ENCODE peak calls at places on chromosomes 4 and X, in seven cellular contexts. F, V, T, M, Z, Y and J are unnamed samples. For H3K9me3, the result is how much of the 10 kb centered on the place peaks cover.

GRCh38 chr4:150078996-150079581 is 844 bp downstream of the DCLK2 start:
- DNase-seq in F (peak), V (peak), T (peak), M (peak), Z (peak), Y (peak), J (no peak)

GRCh38 chrX:77160301-77160700 is 286.9 kb upstream of the FGF16 start:
- DNase-seq in F (peak), V (no peak), T (no peak), M (no peak), Z (peak), Y (peak), J (no peak)

GRCh38 chr4:138007572-138007971 is 234.6 kb downstream of the SLC7A11 start:
- DNase-seq in F (peak), V (no peak), T (no peak), M (no peak), Z (peak), Y (no peak), J (no peak)

GRCh38 chr4:71689822-71690221 is 94.1 kb downstream of the GC start:
- DNase-seq in F (no peak), V (no peak), T (no peak), M (no peak), Z (no peak), Y (no peak), J (no peak)

GRCh38 chrX:110401142-110401541 is 42.5 kb downstream of the RTL9 start:
- DNase-seq in F (no peak), V (no peak), T (no peak), M (no peak), Z (no peak), Y (no peak), J (no peak)

GRCh38 chr4:27692098-27692679 is 831.5 kb downstream of the STIM2 start:
- DNase-seq in F (peak), V (no peak), T (peak), M (no peak), Z (peak), Y (no peak), J (no peak)

GRCh38 chrX:101260435-101260834 is 30.7 kb downstream of the TAF7L start:
- DNase-seq in F (peak), V (no peak), T (no peak), M (no peak), Z (peak), Y (no peak), J (no peak)

GRCh38 chr4:70577220-70577927 is 14.7 kb upstream of the AMBN start:
- DNase-seq in F (peak), V (no peak), T (no peak), M (no peak), Z (no peak), Y (no peak), J (no peak)

GRCh38 chr4:184795214-184795844 is 30.4 kb downstream of the ACSL1 start:
- DNase-seq in F (no peak), V (no peak), T (no peak), M (no peak), Z (no peak), Y (no peak), J (no peak)

GRCh38 chrX:23736030-23736429 is 7.0 kb downstream of the ACOT9 start:
- DNase-seq in F (no peak), V (no peak), T (no peak), M (no peak), Z (no peak), Y (no peak), J (no peak)

GRCh38 chrX:16140983-16141382 is 17.6 kb downstream of the GRPR start:
- DNase-seq in F (peak), V (no peak), T (no peak), M (no peak), Z (no peak), Y (no peak), J (no peak)

GRCh38 chr4:120995611-120996010 is 73.1 kb upstream of the PRDM5 start:
- DNase-seq in F (no peak), V (no peak), T (no peak), M (no peak), Z (peak), Y (no peak), J (no peak)

GRCh38 chr4:76240236-76240635 is 11.3 kb upstream of the FAM47E start:
- DNase-seq in F (no peak), V (no peak), T (no peak), M (no peak), Z (no peak), Y (no peak), J (no peak)

GRCh38 chr4:8834681-8835220 is 36.9 kb downstream of the HMX1 start:
- DNase-seq in F (no peak), V (no peak), T (no peak), M (no peak), Z (no peak), Y (no peak), J (peak)

GRCh38 chr4:60344908-60345307 is 855.2 kb upstream of the ADGRL3 start:
- DNase-seq in F (peak), V (no peak), T (peak), M (no peak), Z (no peak), Y (no peak), J (no peak)

GRCh38 chr4:116400480-116400879 is 684.9 kb downstream of the TRAM1L1 start:
- DNase-seq in F (peak), V (no peak), T (no peak), M (no peak), Z (no peak), Y (no peak), J (no peak)

GRCh38 chr4:1776521-1777161 is 16.5 kb upstream of the FGFR3 start:
- DNase-seq in F (no peak), V (no peak), T (no peak), M (no peak), Z (no peak), Y (no peak), J (no peak)

GRCh38 chrX:10239611-10240064 is 82.9 kb downstream of the CLCN4 start:
- DNase-seq in F (peak), V (peak), T (peak), M (no peak), Z (peak), Y (no peak), J (no peak)

GRCh38 chr4:170025523-170026252 is 507 bp downstream of the MFAP3L start:
- DNase-seq in F (no peak), V (no peak), T (no peak), M (peak), Z (peak), Y (no peak), J (no peak)

GRCh38 chr4:38873290-38873949 is 5.8 kb downstream of the FAM114A1 start:
- DNase-seq in F (no peak), V (no peak), T (no peak), M (no peak), Z (no peak), Y (no peak), J (no peak)

GRCh38 chr4:40737882-40738281 is 11.9 kb upstream of the NSUN7 start:
- DNase-seq in F (no peak), V (no peak), T (no peak), M (no peak), Z (no peak), Y (no peak), J (no peak)

GRCh38 chrX:47189906-47190305 is 3.7 kb upstream of the UBA1 start:
- DNase-seq in F (no peak), V (no peak), T (no peak), M (no peak), Z (no peak), Y (no peak), J (no peak)

GRCh38 chrX:1094934-1095333 is 117.5 kb downstream of the CRLF2 start:
- DNase-seq in F (no peak), V (no peak), T (no peak), M (no peak), Z (no peak), Y (no peak), J (no peak)

GRCh38 chr4:1410491-1411325 is 4.5 kb upstream of the NKX1-1 start:
- DNase-seq in F (peak), V (peak), T (peak), M (peak), Z (peak), Y (peak), J (no peak)

GRCh38 chrX:1418901-1419544 is 27.1 kb upstream of the SLC25A6 start:
- DNase-seq in F (peak), V (no peak), T (no peak), M (no peak), Z (no peak), Y (no peak), J (no peak)

GRCh38 chrX:7647826-7648225 is 195.1 kb upstream of the VCX start:
- DNase-seq in F (no peak), V (no peak), T (no peak), M (no peak), Z (no peak), Y (no peak), J (no peak)

GRCh38 chrX:68261060-68261672 is 172.1 kb downstream of the OPHN1 start:
- DNase-seq in F (peak), V (no peak), T (peak), M (no peak), Z (peak), Y (no peak), J (no peak)

GRCh38 chr4:164716901-164717300 is 37.0 kb upstream of the SMIM31 start:
- DNase-seq in F (no peak), V (no peak), T (no peak), M (no peak), Z (peak), Y (no peak), J (no peak)

GRCh38 chrX:71111141-71111843 is at the start of gene IL2RG:
- DNase-seq in F (peak), V (no peak), T (no peak), M (no peak), Z (no peak), Y (peak), J (peak)

GRCh38 chr4:183532823-183533222 is 28.0 kb downstream of the ING2 start:
- DNase-seq in F (peak), V (no peak), T (peak), M (no peak), Z (no peak), Y (no peak), J (no peak)

GRCh38 chr4:96598465-96598864 is 758.6 kb downstream of the PDHA2 start:
- DNase-seq in F (no peak), V (no peak), T (no peak), M (peak), Z (no peak), Y (no peak), J (no peak)

GRCh38 chrX:40176979-40177430 is 79.2 kb upstream of the BCOR start:
- DNase-seq in F (no peak), V (peak), T (no peak), M (no peak), Z (peak), Y (no peak), J (no peak)

GRCh38 chr4:10098770-10099139 is 17.8 kb downstream of the WDR1 start:
- DNase-seq in F (peak), V (no peak), T (peak), M (no peak), Z (peak), Y (no peak), J (no peak)

GRCh38 chr4:183765121-183765990 is 106.3 kb downstream of the TRAPPC11 start:
- DNase-seq in F (no peak), V (no peak), T (no peak), M (peak), Z (no peak), Y (no peak), J (no peak)

GRCh38 chrX:20620301-20620700 is 353.6 kb upstream of the RPS6KA3 start:
- DNase-seq in F (peak), V (no peak), T (no peak), M (no peak), Z (peak), Y (no peak), J (no peak)

GRCh38 chr4:14787894-14788293 is 214.4 kb upstream of the CPEB2 start:
- DNase-seq in F (peak), V (no peak), T (peak), M (no peak), Z (peak), Y (no peak), J (no peak)

GRCh38 chrX:112614640-112615039 is 65.1 kb downstream of the LHFPL1 start:
- DNase-seq in F (no peak), V (no peak), T (peak), M (no peak), Z (peak), Y (no peak), J (no peak)

GRCh38 chr4:109315818-109316217 is 13.4 kb upstream of the COL25A1 start:
- DNase-seq in F (no peak), V (no peak), T (peak), M (no peak), Z (peak), Y (no peak), J (no peak)
- H3K9me3 ChIP-seq in F (under half), V (under half), T (under half), M (under half), Z (under half), Y (under half), J (under half)

DNA sequence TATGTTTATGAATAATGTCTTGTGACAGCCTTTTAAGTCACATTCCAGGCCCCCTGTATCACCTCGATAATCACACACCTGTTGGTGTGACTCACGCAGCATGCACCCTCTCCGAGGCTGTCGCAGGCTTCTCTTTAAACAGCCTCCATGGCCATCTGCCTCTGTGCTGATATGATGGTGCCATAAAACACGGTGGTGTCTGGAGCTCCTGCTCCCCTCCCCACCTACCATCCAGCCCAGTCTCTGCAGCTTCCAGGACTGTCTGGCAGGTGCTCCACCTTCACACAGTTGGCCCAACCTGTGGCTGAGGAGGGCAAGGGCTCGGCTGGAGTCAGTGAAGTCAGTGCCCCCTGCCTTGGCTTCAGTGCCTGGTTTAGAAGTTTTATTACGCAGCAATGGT is 173.8 kb upstream of the RPL34 start:
- DNase-seq in F (no peak), V (no peak), T (no peak), M (no peak), Z (no peak), Y (no peak), J (no peak)
- H3K9me3 ChIP-seq in F (under half), V (under half), T (under half), M (under half), Z (under half), Y (under half), J (under half)

DNA sequence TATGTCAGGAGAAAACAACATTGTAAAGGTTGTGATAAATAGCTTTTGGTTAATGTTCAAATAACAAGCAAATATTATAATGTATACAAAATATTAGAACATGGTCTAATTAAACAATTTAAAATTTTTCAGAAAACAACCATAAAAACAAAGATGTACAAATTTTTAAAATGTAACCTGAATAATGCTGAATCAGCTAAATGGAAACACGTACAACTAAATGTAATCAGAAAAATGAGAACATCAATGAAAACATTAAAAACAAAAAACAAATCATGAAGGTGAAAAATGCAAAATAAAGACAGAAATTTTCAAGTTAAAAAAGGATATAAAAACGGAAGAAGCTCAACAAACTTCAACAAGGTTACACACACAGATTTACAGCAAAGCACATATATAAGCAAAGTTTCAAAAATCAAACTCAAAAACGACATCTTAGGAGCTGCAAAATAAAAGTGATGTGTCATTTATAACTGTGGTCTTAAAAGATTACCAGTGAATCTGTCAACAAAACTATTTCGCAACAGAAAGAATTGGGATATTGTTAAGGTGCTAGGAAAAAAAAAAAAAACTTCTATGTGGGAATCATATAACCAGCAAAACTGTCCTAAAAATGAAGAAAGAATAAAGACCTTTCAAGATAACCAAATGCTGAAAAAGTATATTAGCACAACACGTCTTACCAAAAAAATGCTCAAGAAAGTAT is 31.8 kb downstream of the ZNF732 start:
- DNase-seq in F (no peak), V (no peak), T (no peak), M (no peak), Z (no peak), Y (no peak), J (no peak)
- H3K9me3 ChIP-seq in F (half or more), V (half or more), T (under half), M (half or more), Z (under half), Y (half or more), J (under half)

GRCh38 chr4:79772510-79772909 is 300.5 kb downstream of the ANTXR2 start:
- DNase-seq in F (no peak), V (no peak), T (no peak), M (no peak), Z (no peak), Y (no peak), J (no peak)
- H3K9me3 ChIP-seq in F (under half), V (under half), T (under half), M (half or more), Z (under half), Y (under half), J (under half)

GRCh38 chr4:53899544-53900274 is 164.7 kb downstream of the CHIC2 start:
- DNase-seq in F (no peak), V (no peak), T (peak), M (no peak), Z (peak), Y (no peak), J (no peak)

GRCh38 chr4:53889335-53890084 is 174.9 kb downstream of the CHIC2 start:
- DNase-seq in F (no peak), V (no peak), T (peak), M (no peak), Z (peak), Y (no peak), J (no peak)

GRCh38 chr4:53900275-53900649 is 164.1 kb downstream of the CHIC2 start:
- DNase-seq in F (no peak), V (no peak), T (no peak), M (no peak), Z (no peak), Y (no peak), J (no peak)

DNA sequence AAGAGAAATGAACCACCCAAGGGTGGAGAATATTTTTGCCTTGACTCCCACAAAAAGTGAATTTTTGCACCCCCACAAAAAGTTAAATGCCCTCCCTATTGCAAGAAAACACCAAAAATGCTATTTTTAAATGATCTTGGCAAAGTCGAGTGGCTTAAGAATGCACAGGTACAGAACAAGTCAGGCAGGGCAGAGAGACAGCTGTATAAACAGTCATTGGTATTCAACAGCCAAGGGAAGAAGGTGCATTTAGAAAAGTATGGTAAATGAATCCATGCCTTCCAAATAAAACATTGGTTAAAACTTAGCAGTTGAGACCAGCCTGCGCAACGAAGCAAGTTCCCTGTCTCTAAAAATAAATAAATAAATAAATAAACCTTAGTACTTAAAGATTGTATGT is 169.3 kb downstream of the CHIC2 start:
- DNase-seq in F (no peak), V (no peak), T (no peak), M (no peak), Z (no peak), Y (no peak), J (no peak)
- H3K9me3 ChIP-seq in F (under half), V (under half), T (under half), M (under half), Z (under half), Y (under half), J (under half)

GRCh38 chrX:144732588-144732987 is 514.7 kb upstream of the SPANXN1 start:
- DNase-seq in F (peak), V (no peak), T (no peak), M (no peak), Z (no peak), Y (no peak), J (no peak)

DNA sequence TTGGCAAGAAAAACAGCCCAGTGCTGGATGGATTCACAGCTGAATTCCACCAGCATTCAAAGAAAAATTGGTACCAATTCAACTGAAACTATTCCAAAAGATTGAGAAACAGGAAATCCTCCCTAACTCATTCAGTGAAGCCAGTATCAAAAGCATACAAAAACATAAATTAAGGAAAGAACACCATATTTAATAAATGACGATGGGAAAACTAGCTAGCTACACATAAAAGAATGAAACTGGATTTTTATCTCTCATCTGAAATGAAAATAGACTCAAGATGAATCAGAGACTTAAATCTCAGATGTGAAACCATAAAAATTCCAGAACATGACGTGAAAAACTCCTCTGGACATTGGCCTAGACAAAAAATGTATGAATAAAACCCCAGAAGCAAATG is 516.8 kb upstream of the SPANXN1 start:
- DNase-seq in F (peak), V (no peak), T (no peak), M (no peak), Z (no peak), Y (no peak), J (no peak)
- H3K9me3 ChIP-seq in F (under half), V (under half), T (under half), M (under half), Z (under half), Y (under half), J (under half)

DNA sequence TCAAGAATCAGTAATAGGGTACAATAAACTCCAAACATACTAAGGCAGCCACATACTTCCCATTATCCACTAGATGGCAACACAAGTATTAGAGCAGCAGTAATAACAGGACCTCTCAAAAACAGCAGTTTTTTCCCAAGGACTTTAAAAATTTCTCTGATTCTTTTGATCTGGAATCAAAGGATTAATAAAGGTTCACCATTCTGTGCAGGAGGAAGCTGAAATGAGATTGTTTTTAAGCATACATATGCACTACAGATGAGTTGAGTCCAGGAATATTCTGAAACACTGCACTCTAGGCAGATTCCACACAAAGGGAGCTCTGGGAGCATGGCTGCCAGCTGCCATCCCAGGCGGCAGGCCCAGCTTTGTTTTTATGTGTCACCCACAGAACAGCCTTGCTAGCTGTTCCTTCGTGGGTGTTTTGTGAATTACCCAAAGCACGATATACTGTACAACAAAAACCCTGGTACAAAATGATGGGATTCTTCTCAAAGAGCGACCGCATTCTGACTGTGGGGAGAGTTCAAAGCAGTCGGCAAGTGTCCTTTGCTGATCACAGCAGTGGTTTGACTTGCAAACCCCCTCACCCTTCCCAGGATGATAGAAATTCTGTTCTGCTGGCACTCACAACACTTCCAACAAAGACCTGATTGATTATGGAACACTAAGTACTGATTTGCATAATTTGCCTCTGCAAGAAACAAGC is 61.0 kb downstream of the STX18 start:
- DNase-seq in F (no peak), V (no peak), T (peak), M (no peak), Z (peak), Y (no peak), J (no peak)
- H3K9me3 ChIP-seq in F (under half), V (under half), T (under half), M (under half), Z (under half), Y (under half), J (under half)